ENCODE peak calls at places on chromosomes 4 and X, in five cellular contexts. A is fibroblast of lung; U is CD8-positive, alpha-beta memory T cell; S is ovary; Y is heart left ventricle. I is an unnamed sample.

GRCh38 chr4:111535792-111536191 is 609.5 kb upstream of the FAM241A start:
- DNase-seq in A (no peak), U (no peak), S (no peak), Y (no peak), I (no peak)

GRCh38 chrX:25941559-25942250 is 196.4 kb upstream of the MAGEB18 start:
- DNase-seq in A (no peak), U (no peak), S (no peak), Y (no peak), I (no peak)

GRCh38 chr4:7153711-7154110 is 38.6 kb upstream of the SORCS2 start:
- DNase-seq in A (no peak), U (no peak), S (peak), Y (peak), I (no peak)

GRCh38 chr4:81039351-81040174 is 9.1 kb downstream of the BMP3 start:
- DNase-seq in A (no peak), U (no peak), S (no peak), Y (no peak), I (no peak)

GRCh38 chrX:113512700-113513395 is 672.2 kb upstream of the AMOT start:
- DNase-seq in A (peak), U (no peak), S (no peak), Y (no peak), I (no peak)

GRCh38 chrX:123878177-123878576 is 18.3 kb downstream of the XIAP start:
- DNase-seq in A (peak), U (no peak), S (no peak), Y (no peak), I (no peak)

GRCh38 chr4:37978509-37978908 is 18.3 kb downstream of the PTTG2 start:
- DNase-seq in A (no peak), U (no peak), S (no peak), Y (no peak), I (no peak)

GRCh38 chrX:97563531-97564133 is 679.9 kb downstream of the RPA4 start:
- DNase-seq in A (peak), U (peak), S (peak), Y (peak), I (peak)

GRCh38 chr4:87120411-87121162 is 99.8 kb downstream of the KLHL8 start:
- DNase-seq in A (peak), U (no peak), S (peak), Y (peak), I (no peak)

GRCh38 chr4:140037353-140038030 is 116.5 kb downstream of the MAML3 start:
- DNase-seq in A (peak), U (no peak), S (no peak), Y (no peak), I (no peak)

GRCh38 chrX:101430457-101431078 is 22.5 kb downstream of the HNRNPH2 start:
- DNase-seq in A (no peak), U (no peak), S (no peak), Y (no peak), I (no peak)

GRCh38 chrX:20913760-20914159 is 460.5 kb upstream of the CNKSR2 start:
- DNase-seq in A (no peak), U (no peak), S (no peak), Y (no peak), I (no peak)

GRCh38 chrX:140432328-140433025 is 72.4 kb downstream of the SOX3 start:
- DNase-seq in A (peak), U (no peak), S (peak), Y (no peak), I (peak)

GRCh38 chr4:150337709-150338108 is 244.2 kb upstream of the MAB21L2 start:
- DNase-seq in A (peak), U (no peak), S (no peak), Y (no peak), I (no peak)

GRCh38 chr4:106687026-106687425 is 318.4 kb upstream of the GIMD1 start:
- DNase-seq in A (peak), U (no peak), S (no peak), Y (no peak), I (no peak)

GRCh38 chr4:110616162-110617062 is 6.5 kb downstream of the PITX2 start:
- DNase-seq in A (no peak), U (no peak), S (no peak), Y (no peak), I (no peak)

GRCh38 chrX:53479295-53479694 is 45.1 kb upstream of the HSD17B10 start:
- DNase-seq in A (no peak), U (no peak), S (no peak), Y (no peak), I (no peak)

GRCh38 chrX:100695302-100695701 is 36.6 kb downstream of the SYTL4 start:
- DNase-seq in A (no peak), U (no peak), S (no peak), Y (no peak), I (no peak)

GRCh38 chrX:134186362-134187121 is 50.4 kb upstream of the CCDC160 start:
- DNase-seq in A (no peak), U (peak), S (no peak), Y (no peak), I (no peak)

GRCh38 chr4:73901031-73901430 is 31.8 kb downstream of the CXCL1 start:
- DNase-seq in A (peak), U (no peak), S (no peak), Y (no peak), I (no peak)

GRCh38 chr4:158721680-158722079 is 1.5 kb downstream of the PPID start:
- DNase-seq in A (no peak), U (no peak), S (no peak), Y (no peak), I (no peak)

GRCh38 chr4:158728256-158728655 is 5.1 kb upstream of the PPID start:
- DNase-seq in A (no peak), U (no peak), S (no peak), Y (no peak), I (no peak)

GRCh38 chr4:158724647-158725046 is 1.5 kb upstream of the PPID start:
- DNase-seq in A (no peak), U (no peak), S (no peak), Y (no peak), I (no peak)

GRCh38 chr4:158722917-158723793 is at the start of gene PPID:
- DNase-seq in A (peak), U (peak), S (peak), Y (peak), I (peak)

DNA sequence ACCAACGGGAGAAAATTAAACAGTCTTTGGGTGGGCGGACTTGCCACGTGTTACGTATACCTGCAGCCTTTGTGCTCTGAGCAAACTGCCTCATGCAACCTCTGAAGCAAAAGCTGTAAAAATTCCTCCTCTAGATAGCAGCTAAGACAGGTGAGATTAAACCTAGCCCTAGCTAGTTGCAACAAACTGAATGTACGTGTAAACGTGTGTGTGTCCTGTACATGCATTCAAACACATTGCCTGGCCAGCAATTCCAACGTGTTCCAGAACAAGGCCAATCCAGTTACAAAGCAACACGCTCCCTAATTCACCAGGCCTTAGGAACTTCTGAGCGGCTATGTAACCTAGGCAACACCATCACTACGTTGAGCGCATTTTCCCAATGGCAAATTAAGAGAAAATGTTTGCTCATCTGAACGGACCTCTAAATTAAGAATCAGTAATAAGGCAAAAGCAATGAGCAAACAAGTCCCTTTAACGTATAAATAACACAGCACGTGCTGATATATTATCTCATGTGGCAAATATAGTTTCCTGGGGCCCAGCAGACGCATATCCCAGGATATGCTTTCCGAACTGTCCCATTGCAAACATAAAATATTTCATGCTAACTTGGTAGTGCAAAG is 792 bp downstream of the PPID start:
- DNase-seq in A (peak), U (no peak), S (no peak), Y (no peak), I (no peak)
- H3K27ac ChIP-seq in A (peak), U (peak), S (no peak), Y (peak), I (peak)

DNA sequence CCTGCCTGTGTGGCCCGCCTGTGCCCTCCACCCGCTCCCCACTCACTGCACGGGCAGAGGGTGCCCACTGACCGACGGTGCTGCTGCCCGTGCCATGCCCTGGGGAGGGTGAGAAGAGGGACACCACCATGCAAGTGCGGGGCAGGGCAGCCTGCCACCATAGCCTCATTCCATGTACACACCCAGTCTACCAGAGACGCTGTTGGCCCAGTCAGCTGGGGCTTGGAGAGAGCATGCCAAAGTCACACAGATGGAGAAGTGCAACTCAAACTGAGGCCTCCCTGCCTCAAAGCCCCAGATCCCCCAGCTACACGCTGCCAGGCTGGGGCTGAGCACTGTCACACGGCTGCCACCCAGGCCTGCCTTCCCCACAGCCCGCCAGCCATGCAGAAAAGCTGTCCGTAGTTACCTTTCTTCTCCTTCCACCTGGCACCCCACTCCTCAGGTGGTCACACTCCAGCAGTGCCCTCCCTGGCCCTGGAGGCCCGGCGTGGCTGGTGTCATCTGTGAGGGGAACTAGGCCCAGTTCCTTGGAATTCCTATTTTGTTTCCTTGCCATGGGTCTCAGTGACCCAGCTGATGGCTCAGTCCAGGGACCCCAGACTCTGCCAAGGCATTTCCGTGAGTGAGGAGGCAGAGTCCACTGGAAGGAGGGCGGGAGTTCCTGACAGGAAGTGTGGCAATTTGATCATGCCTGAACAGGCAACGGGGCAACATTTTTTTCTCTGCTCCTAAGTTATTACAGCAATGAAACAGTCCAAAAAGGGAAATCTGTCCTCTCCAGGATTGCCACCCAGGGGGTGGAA is at the start of gene SLC2A9:
- DNase-seq in A (no peak), U (no peak), S (no peak), Y (peak), I (no peak)
- H3K27ac ChIP-seq in A (no peak), U (no peak), S (no peak), Y (peak), I (peak)

GRCh38 chrX:71252221-71252620 is 1.7 kb downstream of the ZMYM3 start:
- DNase-seq in A (no peak), U (no peak), S (no peak), Y (no peak), I (no peak)

GRCh38 chrX:71253253-71254091 is 468 bp downstream of the ZMYM3 start:
- DNase-seq in A (peak), U (peak), S (peak), Y (peak), I (peak)

GRCh38 chrX:71254092-71254941 is at the start of gene ZMYM3:
- DNase-seq in A (peak), U (peak), S (peak), Y (peak), I (peak)

GRCh38 chrX:71251456-71251973 is 2.4 kb downstream of the ZMYM3 start:
- DNase-seq in A (no peak), U (no peak), S (no peak), Y (no peak), I (no peak)

GRCh38 chrX:71256051-71256450 is 2.1 kb upstream of the ZMYM3 start:
- DNase-seq in A (no peak), U (no peak), S (no peak), Y (no peak), I (no peak)
- H3K27ac ChIP-seq in A (no peak), U (no peak), S (peak), Y (no peak), I (no peak)

GRCh38 chrX:13855689-13856425 is 39.0 kb upstream of the GPM6B start:
- DNase-seq in A (peak), U (no peak), S (no peak), Y (no peak), I (no peak)
- H3K27ac ChIP-seq in A (no peak), U (no peak), S (no peak), Y (no peak), I (no peak)

GRCh38 chr4:3659131-3659530 is 107.1 kb upstream of the ADRA2C start:
- DNase-seq in A (no peak), U (no peak), S (no peak), Y (no peak), I (no peak)
- H3K27ac ChIP-seq in A (no peak), U (no peak), S (no peak), Y (no peak), I (no peak)

DNA sequence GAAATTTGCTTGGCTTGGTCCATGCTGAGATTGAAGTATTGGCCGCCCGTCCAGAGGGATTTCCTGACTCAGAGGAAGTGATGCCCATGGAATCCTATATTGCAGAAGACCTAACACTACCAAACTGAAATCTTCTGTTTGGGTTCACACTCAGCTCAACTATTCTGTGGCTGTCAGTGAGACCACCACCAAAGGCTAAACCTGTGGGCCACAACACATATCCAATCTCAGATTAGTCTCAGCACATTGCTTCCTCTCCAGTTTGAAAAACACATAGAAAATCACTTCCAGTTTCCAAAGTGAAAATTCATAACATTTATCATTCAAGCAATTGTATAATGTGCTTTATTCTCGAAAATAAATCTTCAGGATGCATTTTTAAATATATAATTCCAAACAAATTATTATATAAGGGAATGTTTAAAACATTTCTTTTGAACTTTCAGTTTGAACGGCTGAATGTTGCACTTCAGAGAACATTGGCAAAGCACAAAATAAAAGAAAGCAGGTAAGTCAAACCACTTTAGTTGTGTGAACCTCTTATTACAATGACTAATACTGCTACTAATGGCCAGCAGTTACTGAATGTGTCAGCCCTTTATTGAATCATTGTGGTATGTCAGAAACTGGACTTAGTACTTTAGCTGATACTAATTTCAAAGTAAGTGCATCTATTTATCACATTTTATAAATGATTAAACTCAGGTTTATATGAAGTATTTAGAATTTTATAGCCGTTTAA is 37.0 kb downstream of the GUCY1A1 start:
- DNase-seq in A (peak), U (no peak), S (no peak), Y (no peak), I (no peak)
- H3K27ac ChIP-seq in A (no peak), U (no peak), S (no peak), Y (no peak), I (no peak)

DNA sequence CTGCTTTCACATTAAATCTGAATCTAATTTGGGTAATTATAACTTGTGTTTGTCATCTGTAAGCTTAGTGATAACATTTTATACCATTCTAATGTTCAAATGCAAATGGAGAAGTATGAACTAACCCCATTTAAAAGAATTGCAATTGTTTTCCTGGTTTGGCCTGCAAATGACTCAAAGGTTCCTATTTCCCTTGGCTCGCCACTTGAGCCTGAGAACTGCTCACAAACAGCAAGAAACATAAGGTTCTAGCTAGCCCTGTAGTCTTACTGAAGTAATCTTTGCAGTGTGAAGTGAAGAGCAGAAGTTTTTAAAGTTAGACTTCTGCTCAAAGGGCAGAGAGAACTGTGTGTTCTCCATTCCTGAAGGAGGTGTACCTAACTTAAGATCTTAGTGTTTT is 27.2 kb downstream of the UPRT start:
- DNase-seq in A (no peak), U (no peak), S (no peak), Y (no peak), I (no peak)
- H3K27ac ChIP-seq in A (no peak), U (no peak), S (no peak), Y (no peak), I (no peak)

GRCh38 chr4:3046149-3046548 is 28.2 kb downstream of the HTT-AS start:
- DNase-seq in A (no peak), U (no peak), S (no peak), Y (no peak), I (no peak)

GRCh38 chr4:3045500-3045850 is 28.9 kb downstream of the HTT-AS start:
- DNase-seq in A (peak), U (peak), S (no peak), Y (peak), I (no peak)

GRCh38 chr4:3047464-3048286 is 26.7 kb downstream of the HTT-AS start:
- DNase-seq in A (peak), U (peak), S (peak), Y (peak), I (peak)

GRCh38 chr4:3044812-3045499 is 29.4 kb downstream of the HTT-AS start:
- DNase-seq in A (no peak), U (no peak), S (no peak), Y (no peak), I (no peak)

GRCh38 chr4:3046623-3047022 is 27.7 kb downstream of the HTT-AS start:
- DNase-seq in A (no peak), U (no peak), S (no peak), Y (no peak), I (no peak)
- H3K27ac ChIP-seq in A (no peak), U (no peak), S (no peak), Y (no peak), I (no peak)

GRCh38 chr4:53656421-53656981 is 65.2 kb upstream of the LNX1 start:
- DNase-seq in A (peak), U (no peak), S (no peak), Y (no peak), I (no peak)

GRCh38 chr4:53653484-53654053 is 62.3 kb upstream of the LNX1 start:
- DNase-seq in A (peak), U (no peak), S (peak), Y (no peak), I (no peak)

GRCh38 chr4:53651142-53651720 is 59.9 kb upstream of the LNX1 start:
- DNase-seq in A (no peak), U (no peak), S (no peak), Y (peak), I (no peak)

GRCh38 chr4:53658029-53658428 is 66.7 kb upstream of the LNX1 start:
- DNase-seq in A (no peak), U (no peak), S (no peak), Y (no peak), I (no peak)

GRCh38 chr4:53654300-53654758 is 63.0 kb upstream of the LNX1 start:
- DNase-seq in A (peak), U (no peak), S (no peak), Y (no peak), I (no peak)
- H3K27ac ChIP-seq in A (no peak), U (no peak), S (no peak), Y (no peak), I (no peak)

I was measured in substantia nigra.